ENCODE peak calls at places on chromosome 1, in four cellular contexts. M is ovary; T is right atrium auricular region; B is CD8-positive, alpha-beta T cell. P is an unnamed sample.

GRCh38 chr1:43206721-43207228 is 34.6 kb downstream of the CFAP57 start:
- DNase-seq in T (no peak), M (no peak), B (no peak), P (peak; percentile 72)

GRCh38 chr1:22967833-22968232 is 4.8 kb downstream of the LACTBL1 start:
- DNase-seq in T (no peak), B (no peak), M (no peak), P (no peak)

GRCh38 chr1:227733751-227734545 is 1.2 kb downstream of the JMJD4 start:
- DNase-seq in M (no peak), T (no peak), B (no peak), P (no peak)

GRCh38 chr1:43598622-43599021 is 51.3 kb upstream of the KDM4A start:
- DNase-seq in B (no peak), T (no peak), M (no peak), P (no peak)

GRCh38 chr1:216224233-216224632 is 199.0 kb downstream of the USH2A start:
- DNase-seq in T (no peak), M (no peak), B (no peak), P (no peak)

GRCh38 chr1:85465099-85465790 is at the start of gene DDAH1:
- DNase-seq in M (peak; percentile 72), B (no peak), T (no peak), P (peak; percentile 88)

GRCh38 chr1:9628541-9629444 is 22.7 kb upstream of the PIK3CD start:
- DNase-seq in T (no peak), M (no peak), B (peak; percentile 84), P (no peak)

GRCh38 chr1:50656931-50657330 is 233.7 kb upstream of the DMRTA2 start:
- DNase-seq in T (no peak), B (no peak), M (no peak), P (no peak)

GRCh38 chr1:8025671-8026144 is 401 bp downstream of the ERRFI1 start:
- DNase-seq in B (no peak), M (no peak), T (no peak), P (no peak)

GRCh38 chr1:170407601-170408000 is 124.4 kb upstream of the GORAB start:
- DNase-seq in M (no peak), B (no peak), T (no peak), P (no peak)

GRCh38 chr1:47554082-47554481 is 116.2 kb downstream of the FOXD2 start:
- DNase-seq in T (no peak), B (no peak), M (no peak), P (no peak)

GRCh38 chr1:232306269-232306911 is 323.5 kb downstream of the SIPA1L2 start:
- DNase-seq in B (no peak), M (peak; percentile 50), T (no peak), P (peak; percentile 74)

GRCh38 chr1:47580451-47580980 is 142.7 kb downstream of the FOXD2 start:
- DNase-seq in M (no peak), T (no peak), B (no peak), P (no peak)

GRCh38 chr1:117802546-117803257 is 126.7 kb downstream of the GDAP2 start:
- DNase-seq in M (no peak), T (no peak), B (no peak), P (no peak)

GRCh38 chr1:154497026-154497806 is 4.8 kb upstream of the TDRD10 start:
- DNase-seq in B (no peak), M (no peak), T (peak; percentile 66), P (no peak)

GRCh38 chr1:228350179-228350742 is 56.4 kb downstream of the TRIM11 start:
- DNase-seq in B (no peak), T (no peak), M (no peak), P (no peak)

GRCh38 chr1:30256911-30257310 is 466.5 kb downstream of the MATN1 start:
- DNase-seq in M (no peak), T (no peak), B (no peak), P (no peak)

GRCh38 chr1:232981161-232981560 is 30.8 kb downstream of the NTPCR start:
- DNase-seq in B (no peak), M (no peak), T (peak; percentile 43), P (no peak)

GRCh38 chr1:225919906-225920305 is 4.1 kb downstream of the PYCR2 start:
- DNase-seq in M (peak; percentile 74), B (no peak), T (peak; percentile 64), P (peak; percentile 79)

GRCh38 chr1:85398391-85399064 is 66.4 kb downstream of the DDAH1 start:
- DNase-seq in T (no peak), B (no peak), M (no peak), P (no peak)

GRCh38 chr1:115790846-115791245 is 22.3 kb upstream of the CASQ2 start:
- DNase-seq in T (no peak), B (no peak), M (no peak), P (no peak)

GRCh38 chr1:208951908-208952307 is 631.6 kb upstream of the CAMK1G start:
- DNase-seq in M (no peak), B (no peak), T (no peak), P (no peak)

GRCh38 chr1:162899422-162900168 is 38.6 kb upstream of the CCDC190 start:
- DNase-seq in B (no peak), M (no peak), T (no peak), P (no peak)

GRCh38 chr1:9240914-9241820 is 6.6 kb downstream of the H6PD start:
- DNase-seq in M (peak; percentile 36), B (no peak), T (no peak), P (peak; percentile 46)

GRCh38 chr1:203170625-203171330 is 4.8 kb downstream of the MYBPH start:
- DNase-seq in M (peak; percentile 12), B (no peak), T (no peak), P (peak; percentile 28)

GRCh38 chr1:54376085-54377039 is 29.8 kb downstream of the SSBP3 start:
- DNase-seq in M (no peak), B (no peak), T (no peak), P (no peak)

GRCh38 chr1:155136728-155137127 is 1.1 kb downstream of the SLC50A1 start:
- DNase-seq in T (no peak), M (no peak), B (no peak), P (no peak)

GRCh38 chr1:21552715-21553114 is 43.5 kb downstream of the ALPL start:
- DNase-seq in B (no peak), M (no peak), T (no peak), P (no peak)

GRCh38 chr1:55579332-55579996 is 364.3 kb upstream of the USP24 start:
- DNase-seq in T (no peak), B (no peak), M (no peak), P (no peak)

GRCh38 chr1:8438449-8438848 is 120.5 kb downstream of the SLC45A1 start:
- DNase-seq in B (no peak), M (no peak), T (no peak), P (no peak)

GRCh38 chr1:150764617-150765090 is 924 bp downstream of the CTSS start:
- DNase-seq in T (no peak), B (no peak), M (no peak), P (no peak)

GRCh38 chr1:150763631-150764223 is 1.9 kb downstream of the CTSS start:
- DNase-seq in T (no peak), M (no peak), B (no peak), P (no peak)

GRCh38 chr1:150762559-150762958 is 3.0 kb downstream of the CTSS start:
- DNase-seq in B (no peak), M (no peak), T (no peak), P (no peak)

GRCh38 chr1:150763018-150763417 is 2.6 kb downstream of the CTSS start:
- DNase-seq in M (no peak), T (no peak), B (no peak), P (no peak)

DNA sequence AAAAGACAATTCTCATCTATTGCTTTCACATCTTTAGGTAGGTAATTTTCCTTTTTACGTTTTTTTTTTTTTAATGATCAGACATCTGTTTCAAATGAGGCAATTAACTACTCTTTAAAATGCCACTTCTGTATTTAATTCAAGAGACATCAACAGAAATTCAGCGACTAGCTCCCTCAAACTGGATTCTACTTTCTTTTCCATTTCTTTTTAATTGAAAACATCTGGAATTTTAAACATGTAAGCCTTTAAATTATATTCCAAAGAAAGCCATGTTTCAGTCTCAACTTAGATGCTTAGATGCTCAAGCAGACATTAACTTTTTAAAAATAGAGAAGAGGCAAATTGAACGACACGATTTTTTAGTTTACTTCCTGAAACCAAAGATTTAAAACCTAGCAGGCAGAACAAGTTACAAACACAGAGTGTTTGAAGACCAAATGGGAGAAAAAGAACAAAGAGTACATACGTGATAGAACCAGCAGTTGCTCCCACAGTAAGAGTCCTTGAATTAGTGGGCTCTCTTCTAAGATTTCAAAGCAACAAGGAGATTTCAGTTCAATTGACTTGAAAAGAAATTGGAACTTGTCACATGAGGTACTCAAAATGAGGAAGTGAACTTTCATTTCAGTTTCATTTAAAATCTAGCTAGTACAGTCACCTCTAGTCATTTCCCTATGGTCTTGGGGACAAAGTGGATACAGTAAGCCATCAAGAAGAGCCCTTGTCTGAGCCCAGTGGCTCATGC is at the start of gene CTSS:
- DNase-seq in T (no peak), M (no peak), B (no peak), P (no peak)
- H3K27ac ChIP-seq in T (peak within 1 kb of the TSS; percentile 57), M (peak within 1 kb of the TSS; percentile 63), B (peak within 1 kb of the TSS; percentile 67), P (peak within 1 kb of the TSS; percentile 84)

GRCh38 chr1:147391114-147391513 is 148.6 kb downstream of the CHD1L start:
- DNase-seq in B (no peak), M (no peak), T (no peak), P (no peak)

GRCh38 chr1:147388969-147389368 is 146.5 kb downstream of the CHD1L start:
- DNase-seq in T (no peak), B (no peak), M (no peak), P (no peak)

GRCh38 chr1:147384805-147385204 is 142.3 kb downstream of the CHD1L start:
- DNase-seq in M (no peak), T (no peak), B (no peak), P (no peak)

GRCh38 chr1:147389532-147390184 is 147.2 kb downstream of the CHD1L start:
- DNase-seq in M (no peak), T (no peak), B (no peak), P (no peak)

GRCh38 chr1:147390185-147390542 is 147.7 kb downstream of the CHD1L start:
- DNase-seq in B (no peak), T (no peak), M (no peak), P (no peak)
- TF ChIP-seq CTCF in B (no peak), T (no peak), M (no peak), P (no peak)

GRCh38 chr1:63704443-63704842 is 69.4 kb upstream of the ROR1 start:
- DNase-seq in T (no peak), M (no peak), B (no peak), P (no peak)

GRCh38 chr1:63709267-63709828 is 64.5 kb upstream of the ROR1 start:
- DNase-seq in T (no peak), B (no peak), M (no peak), P (no peak)

GRCh38 chr1:63703661-63704060 is 70.2 kb upstream of the ROR1 start:
- DNase-seq in B (no peak), M (no peak), T (no peak), P (no peak)

GRCh38 chr1:63701187-63701586 is 72.6 kb upstream of the ROR1 start:
- DNase-seq in M (no peak), T (no peak), B (no peak), P (peak; percentile 71)

GRCh38 chr1:63705058-63705457 is 68.8 kb upstream of the ROR1 start:
- DNase-seq in M (no peak), T (no peak), B (no peak), P (no peak)
- H3K4me1 ChIP-seq in M (no peaks in the 10 kb centered on the region), T (no peaks in the 10 kb centered on the region), B (no peaks in the 10 kb centered on the region), P (peaks cover 3% of the 10 kb centered on the region)

DNA sequence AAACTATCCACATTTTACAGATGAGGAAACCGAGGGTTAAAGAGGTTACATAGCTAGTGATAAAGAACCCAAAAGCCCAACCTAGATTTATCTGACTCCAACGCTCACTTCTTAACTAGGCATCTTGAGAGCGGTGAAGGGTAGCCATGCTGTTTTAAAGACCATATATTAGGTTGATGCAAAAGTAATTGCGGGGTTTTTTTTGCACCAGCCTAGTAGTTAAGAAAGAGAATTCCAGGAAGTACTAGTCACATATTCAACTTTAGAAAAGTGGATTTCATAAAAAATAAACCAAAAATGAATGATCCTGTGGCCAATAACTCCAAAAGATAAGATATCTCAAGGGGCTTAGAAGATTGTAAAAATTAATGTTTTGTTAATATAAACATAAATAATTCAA is 162.1 kb downstream of the GLUL start:
- DNase-seq in M (no peak), T (no peak), B (no peak), P (no peak)
- H3K27ac ChIP-seq in M (peak overlapping the region; percentile 15), T (peak overlapping the region; percentile 55), B (no peak overlapping the region), P (no peak overlapping the region)